ENCODE peak calls at places on chromosome 21, in seven cellular contexts. H is A549, U is lower leg skin, P is tibial artery, E is right lobe of liver, Y is fibroblast of lung, V is suprapubic skin. M is an unnamed sample.

GRCh38 chr21:43766734-43767497 is 9.2 kb downstream of the CSTB start:
- DNase-seq in U (no peak), P (no peak), Y (no peak), H (no peak), V (no peak), E (no peak), M (no peak)

GRCh38 chr21:45093064-45093532 is 18.7 kb downstream of the ADARB1 start:
- DNase-seq in V (no peak), H (no peak), Y (no peak), E (no peak), U (no peak), P (no peak), M (no peak)

GRCh38 chr21:31593161-31593560 is 66.3 kb upstream of the SOD1 start:
- DNase-seq in U (no peak), E (no peak), V (no peak), P (no peak), Y (no peak), H (no peak), M (no peak)

GRCh38 chr21:39079617-39080016 is 103.6 kb downstream of the PSMG1 start:
- DNase-seq in U (peak), H (no peak), Y (peak), P (peak), V (peak), E (peak), M (peak)

GRCh38 chr21:42093991-42094417 is 22.9 kb downstream of the UMODL1 start:
- DNase-seq in H (peak), V (peak), E (no peak), U (no peak), P (peak), Y (peak), M (no peak)

GRCh38 chr21:44710294-44710665 is 1.1 kb downstream of the TSPEAR start:
- DNase-seq in U (peak), P (no peak), Y (no peak), V (no peak), E (no peak), H (no peak), M (no peak)

GRCh38 chr21:35377505-35378090 is 328.5 kb upstream of the RUNX1 start:
- DNase-seq in U (no peak), Y (no peak), V (no peak), H (no peak), P (no peak), E (no peak), M (no peak)

GRCh38 chr21:38525454-38525853 is 27.2 kb upstream of the ERG start:
- DNase-seq in P (no peak), U (no peak), Y (no peak), E (no peak), V (no peak), H (no peak), M (peak)

GRCh38 chr21:44399955-44400790 is 46.8 kb downstream of the TRPM2 start:
- DNase-seq in U (peak), E (peak), V (no peak), H (no peak), Y (no peak), P (no peak), M (no peak)

GRCh38 chr21:42746593-42747266 is 93.3 kb downstream of the PDE9A start:
- DNase-seq in P (peak), E (peak), Y (no peak), V (no peak), H (no peak), U (no peak), M (peak)

GRCh38 chr21:43654806-43655489 is 4.3 kb downstream of the HSF2BP start:
- DNase-seq in U (peak), Y (no peak), H (no peak), V (no peak), E (no peak), P (no peak), M (no peak)

GRCh38 chr21:42997053-42997452 is 22.7 kb downstream of the PKNOX1 start:
- DNase-seq in U (no peak), V (no peak), Y (peak), E (no peak), P (peak), H (no peak), M (no peak)

GRCh38 chr21:19640964-19641363 is 1237.4 kb upstream of the TMPRSS15 start:
- DNase-seq in E (no peak), H (no peak), Y (no peak), U (no peak), V (no peak), P (no peak), M (no peak)

GRCh38 chr21:40841524-40842196 is 5.3 kb downstream of the DSCAM start:
- DNase-seq in E (peak), H (peak), U (no peak), Y (no peak), P (no peak), V (no peak), M (no peak)

DNA sequence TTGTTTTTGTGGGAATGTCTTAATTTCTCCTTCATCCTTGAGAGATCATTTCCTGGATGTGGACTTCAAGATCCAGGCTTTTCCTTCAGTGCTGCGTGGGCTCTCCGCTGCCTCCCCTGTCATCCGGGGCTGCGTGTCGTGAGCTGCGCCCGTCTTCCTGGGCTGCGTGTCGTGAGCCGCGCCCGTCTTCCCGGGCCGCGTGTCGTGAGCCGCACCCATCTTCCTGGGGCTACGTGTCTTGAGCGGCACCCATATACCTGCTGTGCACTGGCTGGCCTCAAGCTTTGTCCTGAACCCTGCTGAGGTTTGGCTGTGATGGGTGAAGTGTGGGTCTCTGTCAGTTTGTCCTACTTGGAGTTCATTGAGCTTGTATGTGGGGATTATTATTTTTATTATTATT is 55.1 kb downstream of the PCNT start:
- DNase-seq in H (no peak), U (no peak), E (no peak), P (no peak), Y (no peak), V (no peak), M (no peak)
- H3K4me3 ChIP-seq in H (no peak), U (no peak), E (no peak), P (no peak), Y (no peak), V (no peak), M (no peak)

DNA sequence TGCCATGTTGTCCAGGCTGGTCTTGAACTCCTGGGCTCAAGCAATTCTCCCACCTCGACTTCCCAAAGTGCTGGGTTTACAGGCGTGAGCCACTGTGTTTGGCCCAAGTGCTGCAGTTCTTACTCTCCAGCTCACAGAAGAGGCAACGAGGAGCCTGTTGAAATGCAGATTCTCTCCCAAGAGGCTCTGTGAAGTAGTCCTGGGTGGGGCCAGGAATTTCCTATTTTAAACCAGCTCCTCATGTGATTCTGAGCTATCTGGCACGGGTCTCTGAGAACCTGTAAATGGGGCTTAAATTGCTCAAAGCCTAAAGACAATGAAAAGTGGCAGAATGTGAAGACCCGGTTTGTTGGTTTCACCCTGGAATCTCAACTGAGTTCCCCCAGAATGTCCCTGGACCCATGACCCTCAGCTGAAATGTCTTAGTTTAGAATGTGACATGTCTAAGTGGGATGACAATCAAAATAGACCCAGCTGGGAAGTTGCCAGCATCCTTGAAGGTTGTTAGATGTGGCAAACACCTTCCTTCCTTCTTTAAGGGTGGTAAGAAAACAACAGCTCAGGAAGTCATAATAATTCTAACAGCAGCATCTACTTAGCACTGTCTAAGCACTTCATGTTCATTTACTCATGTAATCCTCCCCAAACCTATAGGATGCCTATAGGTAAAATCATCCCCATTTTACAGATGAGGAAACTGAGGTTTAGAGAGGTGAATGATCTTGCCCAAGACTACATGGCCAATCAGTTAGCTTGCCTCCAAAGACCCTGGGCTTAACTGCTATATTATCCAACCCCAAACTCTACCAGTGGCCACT is 20.8 kb upstream of the ATP5PO start:
- DNase-seq in E (no peak), U (peak), Y (no peak), P (no peak), H (no peak), V (no peak), M (no peak)
- TF ChIP-seq CTCF in E (no peak), U (no peak), Y (no peak), P (no peak), H (no peak), V (no peak), M (no peak)

GRCh38 chr21:36706951-36707762 is 8.2 kb downstream of the SIM2 start:
- DNase-seq in P (peak), U (peak), Y (peak), H (no peak), V (no peak), E (no peak), M (no peak)

GRCh38 chr21:36704958-36705678 is 6.2 kb downstream of the SIM2 start:
- DNase-seq in V (no peak), E (no peak), U (peak), P (no peak), Y (no peak), H (no peak), M (no peak)

GRCh38 chr21:36705679-36706481 is 7.0 kb downstream of the SIM2 start:
- DNase-seq in U (peak), E (no peak), V (no peak), H (no peak), Y (no peak), P (no peak), M (no peak)

GRCh38 chr21:36707763-36708511 is 9.0 kb downstream of the SIM2 start:
- DNase-seq in P (peak), V (no peak), E (peak), H (no peak), Y (no peak), U (peak), M (no peak)

GRCh38 chr21:36706482-36706852 is 7.6 kb downstream of the SIM2 start:
- DNase-seq in U (no peak), E (no peak), P (no peak), H (no peak), Y (no peak), V (no peak), M (no peak)
- H3K4me3 ChIP-seq in U (no peak), E (no peak), P (no peak), H (no peak), Y (no peak), V (no peak), M (no peak)

DNA sequence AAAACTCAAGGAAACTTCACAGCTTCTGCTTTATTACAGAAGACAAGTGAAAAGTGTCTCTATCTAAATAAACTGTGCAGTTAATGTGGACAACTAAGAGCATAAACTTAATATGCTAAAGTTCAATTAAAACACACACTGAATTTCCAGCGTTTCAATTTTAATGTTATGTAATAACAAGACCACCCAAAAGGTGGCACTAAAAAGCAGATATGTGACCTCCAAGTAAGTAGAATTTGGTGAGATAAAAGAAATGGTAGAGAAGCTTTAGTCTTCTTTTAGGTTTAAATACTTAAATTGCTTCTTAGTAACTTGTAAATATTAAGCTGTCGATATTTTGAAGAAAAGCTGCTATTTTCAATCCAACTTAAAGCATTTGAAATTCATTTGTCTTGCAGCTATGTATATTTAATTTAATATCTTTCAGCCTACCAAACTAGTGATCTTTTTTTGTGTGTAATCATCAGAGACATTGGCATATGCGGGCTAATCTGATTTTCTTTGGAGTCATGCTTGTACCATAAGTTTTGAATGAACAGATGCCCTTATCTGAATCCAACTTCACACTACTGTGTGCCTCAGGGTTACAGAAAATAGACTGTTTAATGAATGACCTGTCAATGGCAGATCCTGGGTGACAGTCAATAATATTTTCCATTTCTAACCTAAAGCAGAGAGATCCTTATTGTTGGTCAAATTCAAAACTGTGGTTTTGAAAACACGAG is 36.5 kb upstream of the ADAMTS1 start:
- DNase-seq in E (no peak), Y (peak), V (no peak), U (no peak), P (no peak), H (no peak), M (no peak)
- TF ChIP-seq CTCF in E (peak), Y (peak), V (no peak), U (no peak), P (peak), H (no peak), M (no peak)

GRCh38 chr21:36852864-36853263 is 113.6 kb downstream of the HLCS start:
- DNase-seq in P (no peak), V (no peak), U (no peak), H (no peak), Y (no peak), E (no peak), M (no peak)

GRCh38 chr21:36852293-36852692 is 114.2 kb downstream of the HLCS start:
- DNase-seq in Y (no peak), U (no peak), H (no peak), P (no peak), V (no peak), E (no peak), M (no peak)

GRCh38 chr21:36856643-36857042 is 109.8 kb downstream of the HLCS start:
- DNase-seq in V (no peak), H (no peak), P (no peak), E (no peak), Y (no peak), U (no peak), M (no peak)

GRCh38 chr21:36851121-36851520 is 115.3 kb downstream of the HLCS start:
- DNase-seq in Y (no peak), E (no peak), U (no peak), V (no peak), P (no peak), H (no peak), M (no peak)

GRCh38 chr21:36854391-36854790 is 112.1 kb downstream of the HLCS start:
- DNase-seq in H (peak), P (no peak), U (no peak), Y (peak), V (no peak), E (no peak), M (peak)
- H3K4me3 ChIP-seq in H (no peak), P (no peak), U (no peak), Y (no peak), V (no peak), E (no peak), M (no peak)

GRCh38 chr21:33586927-33587326 is 1.6 kb downstream of the DONSON start:
- DNase-seq in E (no peak), V (no peak), H (no peak), Y (no peak), P (no peak), U (no peak), M (no peak)

GRCh38 chr21:33584455-33584854 is 4.0 kb downstream of the DONSON start:
- DNase-seq in E (no peak), P (no peak), H (no peak), Y (no peak), V (no peak), U (no peak), M (no peak)

GRCh38 chr21:33587792-33588484 is 546 bp downstream of the DONSON start:
- DNase-seq in U (peak), E (peak), Y (peak), H (peak), V (peak), P (no peak), M (peak)

GRCh38 chr21:33588485-33589335 is at the start of gene DONSON:
- DNase-seq in E (peak), Y (peak), P (peak), U (peak), V (peak), H (peak), M (peak)
- TF ChIP-seq CTCF in E (no peak), Y (no peak), P (no peak), U (no peak), V (no peak), H (no peak), M (no peak)

GRCh38 chr21:29017639-29018237 is 1.4 kb downstream of the RWDD2B start:
- DNase-seq in Y (no peak), U (no peak), E (no peak), H (no peak), P (no peak), V (no peak), M (peak)
- H3K4me3 ChIP-seq in Y (peak), U (no peak), E (peak), H (peak), P (peak), V (peak), M (peak)

GRCh38 chr21:26912466-26912865 is 54.4 kb downstream of the ADAMTS5 start:
- DNase-seq in H (no peak), Y (no peak), V (no peak), U (no peak), P (no peak), E (no peak), M (no peak)

DNA sequence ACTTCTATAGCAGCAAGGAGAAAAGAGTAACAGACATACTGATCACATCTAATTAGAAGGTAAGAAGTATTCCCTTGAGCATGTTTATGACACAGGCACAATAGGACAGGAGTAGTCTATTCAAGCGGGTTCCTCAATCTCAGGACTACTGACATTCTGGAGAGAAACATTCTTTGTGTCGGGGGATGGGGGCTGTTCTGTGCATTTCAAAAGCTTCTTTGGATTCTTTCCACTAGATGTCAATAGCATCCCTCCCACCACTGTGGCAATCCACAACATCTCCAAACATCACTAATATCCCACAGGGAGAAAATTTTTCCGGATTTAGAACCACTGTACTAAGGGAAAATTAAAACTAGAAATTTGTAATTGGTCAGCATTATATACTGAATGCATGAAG is 56.9 kb downstream of the ADAMTS5 start:
- DNase-seq in E (no peak), Y (peak), U (no peak), V (no peak), H (no peak), P (no peak), M (no peak)
- TF ChIP-seq CTCF in E (no peak), Y (peak), U (no peak), V (no peak), H (no peak), P (no peak), M (no peak)

M was measured in HL-60.